ENCODE peak calls at places on chromosome 7, in four cellular contexts. J is astrocyte of the spinal cord; V is GM13976; A is CD4-positive, alpha-beta T cell. O is an unnamed sample.

GRCh38 chr7:157407512-157408257 is 70.9 kb downstream of the DNAJB6 start:
- DNase-seq in J (no peak), V (no peak), A (no peak), O (no peak)

GRCh38 chr7:134311807-134312206 is 4.9 kb downstream of the SLC35B4 start:
- DNase-seq in J (no peak), V (no peak), A (no peak), O (no peak)

GRCh38 chr7:44099669-44100068 is 4.5 kb upstream of the AEBP1 start:
- DNase-seq in J (peak), V (no peak), A (no peak), O (no peak)

GRCh38 chr7:96729795-96730194 is 20.1 kb upstream of the SEM1 start:
- DNase-seq in J (no peak), V (no peak), A (no peak), O (no peak)

GRCh38 chr7:5627745-5628547 is 153.5 kb downstream of the RNF216 start:
- DNase-seq in J (no peak), V (no peak), A (no peak), O (no peak)

GRCh38 chr7:138049505-138050116 is 26.6 kb upstream of the AKR1D1 start:
- DNase-seq in J (no peak), V (no peak), A (no peak), O (no peak)

GRCh38 chr7:28029036-28029435 is 151.6 kb downstream of the JAZF1 start:
- DNase-seq in J (no peak), V (no peak), A (no peak), O (no peak)

GRCh38 chr7:134520130-134520529 is 7.2 kb upstream of the AKR1B10 start:
- DNase-seq in J (no peak), V (no peak), A (no peak), O (no peak)

GRCh38 chr7:155930061-155930460 is 117.8 kb upstream of the SHH start:
- DNase-seq in J (no peak), V (no peak), A (no peak), O (no peak)

GRCh38 chr7:5020098-5020497 is 25.6 kb upstream of the RBAK start:
- DNase-seq in J (no peak), V (no peak), A (no peak), O (no peak)

GRCh38 chr7:151799506-151799905 is 77.4 kb downstream of the PRKAG2 start:
- DNase-seq in J (no peak), V (no peak), A (no peak), O (no peak)

GRCh38 chr7:54111850-54112249 is 430.3 kb upstream of the VSTM2A start:
- DNase-seq in J (no peak), V (no peak), A (no peak), O (no peak)

GRCh38 chr7:5395246-5395645 is 28.4 kb downstream of the TNRC18 start:
- DNase-seq in J (no peak), V (no peak), A (no peak), O (no peak)

GRCh38 chr7:129412501-129412900 is 21.7 kb upstream of the STRIP2 start:
- DNase-seq in J (no peak), V (no peak), A (no peak), O (no peak)

GRCh38 chr7:71244023-71244422 is 112.1 kb downstream of the GALNT17 start:
- DNase-seq in J (no peak), V (no peak), A (no peak), O (no peak)

GRCh38 chr7:139777948-139778841 is at the start of gene HIPK2:
- DNase-seq in J (peak), V (peak), A (peak), O (peak)

GRCh38 chr7:145605963-145606362 is 510.6 kb upstream of the CNTNAP2 start:
- DNase-seq in J (no peak), V (no peak), A (no peak), O (no peak)

GRCh38 chr7:116683786-116684185 is 11.8 kb downstream of the MET start:
- DNase-seq in J (no peak), V (peak), A (no peak), O (no peak)

GRCh38 chr7:85006754-85007153 is 180.1 kb downstream of the SEMA3D start:
- DNase-seq in J (no peak), V (no peak), A (no peak), O (no peak)

GRCh38 chr7:133539016-133539415 is 286.1 kb downstream of the EXOC4 start:
- DNase-seq in J (no peak), V (no peak), A (no peak), O (no peak)

GRCh38 chr7:101668726-101669125 is 39.6 kb upstream of the MYL10 start:
- DNase-seq in J (no peak), V (no peak), A (no peak), O (no peak)

GRCh38 chr7:101666751-101667150 is 37.7 kb upstream of the MYL10 start:
- DNase-seq in J (no peak), V (no peak), A (no peak), O (no peak)

GRCh38 chr7:101667959-101668358 is 38.9 kb upstream of the MYL10 start:
- DNase-seq in J (no peak), V (no peak), A (no peak), O (no peak)

GRCh38 chr7:101667399-101667798 is 38.3 kb upstream of the MYL10 start:
- DNase-seq in J (no peak), V (no peak), A (no peak), O (no peak)

DNA sequence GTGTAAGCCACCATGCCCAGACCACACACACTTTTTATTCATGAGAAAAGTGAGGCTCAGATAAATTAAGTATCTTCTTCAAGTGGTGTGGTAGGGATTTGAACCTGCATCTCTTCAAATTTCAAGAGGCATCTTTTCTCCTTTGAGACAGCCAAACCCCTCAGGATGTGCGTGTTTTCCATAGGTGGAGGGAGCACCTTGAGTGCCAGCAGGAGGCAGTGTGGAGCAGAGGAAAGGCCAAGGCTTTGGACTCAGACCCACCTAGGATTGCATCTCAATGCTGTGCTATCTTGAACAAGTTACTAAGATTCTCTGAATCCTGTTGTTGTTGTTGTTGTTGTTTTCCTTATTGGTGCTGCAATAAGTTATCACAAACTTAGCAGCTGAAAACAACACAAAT is 40.2 kb upstream of the MYL10 start:
- DNase-seq in J (no peak), V (no peak), A (no peak), O (peak)
- TF ChIP-seq CTCF in J (peak), V (no peak), A (no peak), O (no peak)

GRCh38 chr7:132226046-132226590 is 350.2 kb downstream of the PLXNA4 start:
- DNase-seq in J (no peak), V (no peak), A (no peak), O (no peak)
- TF ChIP-seq CTCF in J (no peak), V (no peak), A (no peak), O (no peak)

GRCh38 chr7:2241580-2242540 is at the start of the genes MRM2 and NUDT1:
- DNase-seq in J (peak), V (peak), A (peak), O (peak)
- TF ChIP-seq CTCF in J (no peak), V (no peak), A (no peak), O (no peak)

GRCh38 chr7:108222236-108222892 is 92.2 kb upstream of the LAMB4 start:
- DNase-seq in J (no peak), V (no peak), A (no peak), O (no peak)
- TF ChIP-seq CTCF in J (no peak), V (no peak), A (no peak), O (no peak)

GRCh38 chr7:66696774-66697191 is 43.8 kb upstream of the RABGEF1 start:
- DNase-seq in J (no peak), V (no peak), A (no peak), O (no peak)

GRCh38 chr7:66693331-66693730 is 47.2 kb upstream of the RABGEF1 start:
- DNase-seq in J (no peak), V (no peak), A (no peak), O (no peak)

GRCh38 chr7:66697451-66698438 is 42.8 kb upstream of the RABGEF1 start:
- DNase-seq in J (peak), V (no peak), A (no peak), O (no peak)

GRCh38 chr7:66698652-66699205 is 41.8 kb upstream of the RABGEF1 start:
- DNase-seq in J (no peak), V (no peak), A (no peak), O (no peak)

GRCh38 chr7:66694286-66694685 is 46.2 kb upstream of the RABGEF1 start:
- DNase-seq in J (no peak), V (no peak), A (no peak), O (no peak)
- TF ChIP-seq CTCF in J (no peak), V (no peak), A (no peak), O (no peak)

GRCh38 chr7:7620644-7621210 is 19.8 kb upstream of the UMAD1 start:
- DNase-seq in J (no peak), V (no peak), A (no peak), O (no peak)
- TF ChIP-seq CTCF in J (no peak), V (no peak), A (no peak), O (no peak)

GRCh38 chr7:112450807-112451661 is 774 bp downstream of the IFRD1 start:
- DNase-seq in J (peak), V (peak), A (peak), O (peak)

GRCh38 chr7:112449353-112449752 is 907 bp upstream of the IFRD1 start:
- DNase-seq in J (peak), V (no peak), A (peak), O (peak)

GRCh38 chr7:112449902-112450806 is at the start of gene IFRD1:
- DNase-seq in J (peak), V (peak), A (peak), O (peak)

GRCh38 chr7:112453505-112454171 is 3.4 kb downstream of the IFRD1 start:
- DNase-seq in J (peak), V (no peak), A (no peak), O (no peak)

DNA sequence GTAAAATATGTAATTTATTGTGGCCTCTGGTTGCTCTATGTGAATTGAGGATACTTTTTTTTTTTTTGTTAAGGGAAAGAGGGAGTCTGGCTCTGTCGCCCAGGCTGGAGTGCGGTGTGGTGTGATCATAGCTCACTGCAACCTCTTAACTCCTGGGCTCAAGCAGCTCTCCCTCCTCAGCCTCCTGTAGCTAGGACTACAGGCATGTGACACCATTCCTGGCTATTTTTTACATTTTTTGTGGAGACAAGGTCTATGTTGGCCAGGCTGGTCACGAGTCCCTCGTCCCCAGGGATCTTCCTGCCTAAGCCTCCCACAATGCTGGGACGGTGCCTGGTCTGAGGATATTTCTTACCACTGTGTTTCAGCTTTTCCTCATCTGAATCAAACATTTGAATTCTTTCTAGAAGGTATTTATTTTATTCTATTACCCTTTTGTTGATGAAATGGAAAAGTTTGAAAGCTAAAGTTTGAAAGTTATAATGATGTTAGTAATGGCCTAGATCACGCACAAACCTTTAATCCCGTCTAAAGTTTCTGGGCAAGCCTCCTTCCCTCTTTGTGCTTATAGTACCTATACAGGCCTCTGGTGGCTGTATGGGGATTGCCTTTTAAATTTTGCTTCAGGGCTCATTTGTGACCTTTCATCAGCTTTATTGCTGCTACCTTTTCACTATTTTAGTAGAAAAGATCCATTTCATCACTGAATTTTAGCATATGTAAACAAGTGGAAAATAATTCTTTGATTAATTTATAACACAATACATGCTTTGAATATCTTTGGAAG is 2.0 kb downstream of the IFRD1 start:
- DNase-seq in J (peak), V (peak), A (no peak), O (no peak)
- TF ChIP-seq CTCF in J (peak), V (peak), A (no peak), O (no peak)

GRCh38 chr7:42269161-42269560 is 32.2 kb upstream of the GLI3 start:
- DNase-seq in J (peak), V (no peak), A (no peak), O (no peak)

GRCh38 chr7:42278360-42278759 is 41.4 kb upstream of the GLI3 start:
- DNase-seq in J (no peak), V (no peak), A (no peak), O (no peak)

GRCh38 chr7:42274052-42274451 is 37.0 kb upstream of the GLI3 start:
- DNase-seq in J (peak), V (no peak), A (no peak), O (no peak)

DNA sequence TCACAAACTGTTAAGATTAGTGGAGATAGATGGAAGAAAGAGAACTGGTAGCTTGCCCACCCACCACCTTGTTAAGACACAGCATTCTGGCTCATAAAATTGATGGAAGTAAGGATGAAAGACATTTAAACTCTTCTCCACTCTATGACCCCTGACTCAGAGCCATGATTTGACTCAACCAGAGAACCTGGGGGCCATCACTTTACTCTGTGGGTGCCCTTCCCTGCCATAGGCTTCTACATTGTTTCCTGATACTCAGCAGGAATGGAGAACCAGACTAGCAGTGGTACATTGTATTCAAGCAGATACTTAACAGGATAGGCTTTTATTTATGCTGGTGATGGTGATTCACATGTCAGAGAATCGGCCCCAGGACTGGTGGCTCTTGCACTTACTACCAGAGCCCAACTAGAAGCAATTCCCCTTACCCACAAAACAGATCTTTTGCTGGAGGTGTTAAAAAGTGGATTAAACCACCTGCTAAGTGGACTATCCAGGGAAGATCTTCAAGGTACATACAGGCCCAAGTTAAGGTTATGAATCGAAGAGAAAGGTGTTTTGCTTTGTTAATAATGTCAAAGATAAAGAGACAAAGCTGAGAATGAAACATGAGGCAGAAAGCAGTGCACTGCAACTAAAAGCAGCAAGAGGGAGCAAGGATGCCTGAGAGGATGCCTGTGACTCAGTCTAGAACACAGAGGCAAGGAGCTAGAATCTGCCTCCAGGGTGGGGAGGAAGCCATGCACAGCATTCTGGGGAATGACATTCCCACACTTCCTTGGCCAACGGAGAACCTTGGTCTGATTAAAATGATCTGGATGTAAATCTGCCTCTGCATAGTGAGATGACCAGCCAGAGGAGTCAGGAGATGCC is 36.0 kb upstream of the GLI3 start:
- DNase-seq in J (peak), V (no peak), A (no peak), O (peak)
- TF ChIP-seq CTCF in J (peak), V (no peak), A (no peak), O (no peak)

GRCh38 chr7:130758429-130759056 is 24.5 kb upstream of the KLF14 start:
- DNase-seq in J (peak), V (peak), A (no peak), O (no peak)
- TF ChIP-seq CTCF in J (peak), V (peak), A (peak), O (peak)

O was measured in activated CD8-positive, alpha-beta T cell treated with anti-CD3 and anti-CD28 coated beads for 36 hours.